ENCODE peak calls at places on chromosomes 7 and 10, in seven cellular contexts. X is sciatic nerve; M is SJSA1; U is T-helper 1 cell; B is WERI-Rb-1; C is hepatocyte; Y is activated CD4-positive, alpha-beta T cell treated with anti-CD3 and anti-CD28 coated beads for 1 hour. Z is an unnamed sample.

GRCh38 chr7:85135931-85136330 is 50.9 kb downstream of the SEMA3D start:
- DNase-seq in X (no peak), M (no peak), U (no peak), B (no peak), C (no peak), Y (no peak), Z (no peak)

GRCh38 chr7:26865094-26865388 is 651 bp upstream of the SKAP2 start:
- DNase-seq in X (no peak), M (peak; percentile 52), U (no peak), B (no peak), C (no peak), Y (no peak), Z (peak; percentile 85)

GRCh38 chr10:12041766-12042408 is 722 bp downstream of the UPF2 start:
- DNase-seq in X (no peak), M (no peak), U (peak; percentile 56), B (no peak), C (peak; percentile 56), Y (peak; percentile 12), Z (peak; percentile 81)

GRCh38 chr7:112386619-112387018 is 63.6 kb upstream of the IFRD1 start:
- DNase-seq in X (no peak), M (no peak), U (no peak), B (no peak), C (no peak), Y (no peak), Z (no peak)

GRCh38 chr10:3755440-3756359 is 29.3 kb downstream of the KLF6 start:
- DNase-seq in X (no peak), M (peak; percentile 79), U (no peak), B (no peak), C (peak; percentile 64), Y (no peak), Z (no peak)

GRCh38 chr7:8065356-8065813 is 96.8 kb downstream of the GLCCI1 start:
- DNase-seq in X (no peak), M (no peak), U (no peak), B (no peak), C (no peak), Y (no peak), Z (no peak)

GRCh38 chr10:78695846-78696245 is 372.9 kb upstream of the ZMIZ1 start:
- DNase-seq in X (no peak), M (no peak), U (no peak), B (no peak), C (no peak), Y (no peak), Z (no peak)

GRCh38 chr7:99997545-99998137 is 17.8 kb upstream of the ZKSCAN1 start:
- DNase-seq in X (peak; percentile 69), M (no peak), U (peak; percentile 82), B (no peak), C (peak; percentile 59), Y (peak; percentile 61), Z (peak; percentile 75)

GRCh38 chr7:128923411-128923800 is 12.9 kb upstream of the KCP start:
- DNase-seq in X (peak; percentile 14), M (no peak), U (no peak), B (no peak), C (no peak), Y (no peak), Z (peak; percentile 61)

GRCh38 chr10:17756557-17757208 is 4.7 kb downstream of the TMEM236 start:
- DNase-seq in X (no peak), M (no peak), U (peak; percentile 8), B (no peak), C (peak; percentile 40), Y (no peak), Z (no peak)

GRCh38 chr7:141475678-141476077 is 75.5 kb upstream of the AGK start:
- DNase-seq in X (no peak), M (no peak), U (no peak), B (no peak), C (no peak), Y (no peak), Z (no peak)

GRCh38 chr7:35485436-35485835 is 209.5 kb downstream of the HERPUD2 start:
- DNase-seq in X (no peak), M (no peak), U (no peak), B (no peak), C (no peak), Y (no peak), Z (no peak)

GRCh38 chr10:49700997-49701396 is 21.5 kb downstream of the C10orf53 start:
- DNase-seq in X (no peak), M (no peak), U (no peak), B (peak; percentile 9), C (no peak), Y (no peak), Z (no peak)

GRCh38 chr7:157700237-157701005 is 363.6 kb downstream of the DNAJB6 start:
- DNase-seq in X (no peak), M (peak; percentile 34), U (no peak), B (no peak), C (no peak), Y (peak; percentile 5), Z (peak; percentile 48)

GRCh38 chr7:117825132-117825531 is 48.1 kb downstream of the CTTNBP2 start:
- DNase-seq in X (no peak), M (no peak), U (no peak), B (no peak), C (no peak), Y (no peak), Z (no peak)

GRCh38 chr7:101790566-101791293 is 26.7 kb upstream of the CUX1 start:
- DNase-seq in X (no peak), M (no peak), U (no peak), B (no peak), C (no peak), Y (no peak), Z (no peak)

GRCh38 chr7:103989785-103990775 is 622 bp upstream of the RELN start:
- DNase-seq in X (peak; percentile 61), M (no peak), U (no peak), B (peak; percentile 61), C (peak; percentile 48), Y (no peak), Z (no peak)

GRCh38 chr10:124003070-124003419 is 90.4 kb downstream of the CHST15 start:
- DNase-seq in X (peak; percentile 43), M (peak; percentile 31), U (no peak), B (peak; percentile 0), C (no peak), Y (no peak), Z (peak; percentile 37)

GRCh38 chr10:130138479-130138866 is 2.3 kb downstream of the GLRX3 start:
- DNase-seq in X (no peak), M (no peak), U (peak; percentile 34), B (no peak), C (peak; percentile 85), Y (no peak), Z (no peak)

GRCh38 chr10:34116220-34116623 is 698.9 kb downstream of the PARD3 start:
- DNase-seq in X (no peak), M (peak; percentile 40), U (no peak), B (no peak), C (peak; percentile 49), Y (no peak), Z (no peak)

GRCh38 chr7:90409667-90410066 is 6.4 kb downstream of the CLDN12 start:
- DNase-seq in X (no peak), M (no peak), U (no peak), B (no peak), C (peak; percentile 18), Y (no peak), Z (no peak)

GRCh38 chr7:74379938-74380337 is 73.8 kb upstream of the GTF2IRD1 start:
- DNase-seq in X (no peak), M (no peak), U (no peak), B (no peak), C (no peak), Y (no peak), Z (no peak)

GRCh38 chr7:121081327-121081936 is 92.9 kb downstream of the CPED1 start:
- DNase-seq in X (no peak), M (no peak), U (peak; percentile 34), B (no peak), C (peak; percentile 60), Y (no peak), Z (no peak)

GRCh38 chr7:73920406-73921134 is 59.6 kb downstream of the TMEM270 start:
- DNase-seq in X (no peak), M (no peak), U (no peak), B (no peak), C (no peak), Y (no peak), Z (peak; percentile 63)

GRCh38 chr10:127046975-127047877 is 142.0 kb downstream of the DOCK1 start:
- DNase-seq in X (no peak), M (no peak), U (no peak), B (no peak), C (no peak), Y (no peak), Z (no peak)

GRCh38 chr10:62992145-62992721 is 140.9 kb upstream of the NRBF2 start:
- DNase-seq in X (no peak), M (no peak), U (no peak), B (no peak), C (no peak), Y (no peak), Z (no peak)

GRCh38 chr10:20147679-20148078 is 331.4 kb downstream of the PLXDC2 start:
- DNase-seq in X (no peak), M (no peak), U (no peak), B (no peak), C (no peak), Y (no peak), Z (no peak)

GRCh38 chr10:71837085-71837827 is 13.8 kb downstream of the PSAP start:
- DNase-seq in X (no peak), M (no peak), U (no peak), B (peak; percentile 71), C (no peak), Y (no peak), Z (peak; percentile 44)

GRCh38 chr10:33227489-33227888 is 107.0 kb downstream of the NRP1 start:
- DNase-seq in X (no peak), M (no peak), U (no peak), B (no peak), C (no peak), Y (no peak), Z (no peak)

GRCh38 chr10:49081532-49082275 is 33.6 kb downstream of the VSTM4 start:
- DNase-seq in X (no peak), M (no peak), U (no peak), B (no peak), C (no peak), Y (no peak), Z (no peak)

GRCh38 chr7:84238611-84239010 is 44.0 kb upstream of the SEMA3A start:
- DNase-seq in X (no peak), M (no peak), U (no peak), B (no peak), C (no peak), Y (no peak), Z (no peak)

GRCh38 chr7:141500608-141501007 is 50.6 kb upstream of the AGK start:
- DNase-seq in X (no peak), M (no peak), U (no peak), B (no peak), C (no peak), Y (no peak), Z (no peak)

GRCh38 chr10:24000271-24000813 is 208.6 kb upstream of the KIAA1217 start:
- DNase-seq in X (no peak), M (no peak), U (no peak), B (no peak), C (no peak), Y (no peak), Z (no peak)

GRCh38 chr10:119713744-119714483 is 11.9 kb upstream of the INPP5F start:
- DNase-seq in X (no peak), M (no peak), U (no peak), B (peak; percentile 50), C (no peak), Y (no peak), Z (no peak)

Z was measured in suprapubic skin.